ENCODE peak calls at places on chromosome 9, in six cellular contexts. N is stimulated activated CD8-positive, alpha-beta memory T cell treated with anti-CD3 and anti-CD28 coated beads, Interleukin-15, amount 100 ng/mL, for 24 hours; J is adipocyte; F is lower lobe of right lung; W is ovary; A is T-cell. D is an unnamed sample.

GRCh38 chr9:81871695-81872094 is 56.5 kb upstream of the SPATA31D4 start:
- DNase-seq in W (no peak), N (no peak), A (no peak), F (no peak), J (peak), D (no peak)

GRCh38 chr9:2093920-2094597 is 78.9 kb downstream of the SMARCA2 start:
- DNase-seq in N (no peak), F (peak), J (peak), W (no peak), A (no peak), D (no peak)

GRCh38 chr9:120136685-120137084 is 443.3 kb downstream of the CDK5RAP2 start:
- DNase-seq in W (no peak), F (no peak), A (no peak), N (no peak), J (no peak), D (no peak)

GRCh38 chr9:135241381-135242380 is 154.2 kb downstream of the OLFM1 start:
- DNase-seq in F (peak), W (no peak), A (no peak), N (no peak), J (no peak), D (no peak)

GRCh38 chr9:112360047-112360804 is 19.7 kb upstream of the HSDL2 start:
- DNase-seq in F (no peak), J (peak), W (no peak), N (no peak), A (no peak), D (no peak)

GRCh38 chr9:129885018-129885669 is 49.9 kb downstream of the USP20 start:
- DNase-seq in W (no peak), N (no peak), F (peak), J (peak), A (no peak), D (peak)

GRCh38 chr9:4170231-4170630 is 129.6 kb downstream of the GLIS3 start:
- DNase-seq in F (no peak), W (no peak), N (no peak), A (no peak), J (no peak), D (no peak)

GRCh38 chr9:107983191-107983603 is 493.6 kb upstream of the KLF4 start:
- DNase-seq in N (no peak), W (no peak), J (peak), A (no peak), F (no peak), D (no peak)

GRCh38 chr9:2602704-2603116 is 18.9 kb upstream of the VLDLR start:
- DNase-seq in A (no peak), J (peak), W (no peak), N (no peak), F (no peak), D (no peak)

GRCh38 chr9:127204771-127205470 is 59.7 kb upstream of the GARNL3 start:
- DNase-seq in A (no peak), W (no peak), J (peak), N (no peak), F (no peak), D (no peak)

GRCh38 chr9:135983745-135984710 is 22.9 kb upstream of the UBAC1 start:
- DNase-seq in N (no peak), W (no peak), A (no peak), F (no peak), J (no peak), D (no peak)

GRCh38 chr9:125961037-125961436 is 213.9 kb downstream of the PBX3 start:
- DNase-seq in J (no peak), A (no peak), N (no peak), F (no peak), W (no peak), D (peak)

D was measured in globus pallidus.